ENCODE peak calls at places on chromosome 7, in ten cellular contexts. S is pancreas; G is aorta; Q is testis; I is MM.1S; D is dorsolateral prefrontal cortex; Y is CD4-positive, alpha-beta memory T cell; T is IMR-90; N is H1; O is RWPE1. F is an unnamed sample.

GRCh38 chr7:134995239-134996096 is 9.2 kb downstream of the AGBL3 start:
- DNase-seq in S (no peak), G (no peak), Q (no peak), I (peak), D (no peak), Y (peak), T (no peak), N (no peak), O (no peak), F (no peak)

GRCh38 chr7:81618400-81619014 is 151.3 kb downstream of the HGF start:
- DNase-seq in S (no peak), G (no peak), Q (no peak), I (no peak), D (no peak), Y (no peak), T (peak), N (no peak), O (peak), F (no peak)

GRCh38 chr7:158749396-158749795 is 44.8 kb upstream of the NCAPG2 start:
- DNase-seq in S (no peak), G (no peak), Q (no peak), I (no peak), D (no peak), Y (no peak), T (no peak), N (no peak), O (no peak), F (no peak)

GRCh38 chr7:151542606-151543130 is 23.0 kb upstream of the RHEB start:
- DNase-seq in S (no peak), G (no peak), Q (no peak), I (no peak), D (no peak), Y (no peak), T (no peak), N (no peak), O (no peak), F (no peak)

GRCh38 chr7:13017881-13018280 is 330.4 kb downstream of the ARL4A start:
- DNase-seq in S (no peak), G (no peak), Q (no peak), I (no peak), D (no peak), Y (no peak), T (no peak), N (no peak), O (no peak), F (no peak)

GRCh38 chr7:151927540-151927939 is 28.7 kb upstream of the GALNTL5 start:
- DNase-seq in S (no peak), G (no peak), Q (no peak), I (no peak), D (no peak), Y (no peak), T (no peak), N (no peak), O (no peak), F (no peak)

GRCh38 chr7:69246758-69247157 is 351.5 kb upstream of the AUTS2 start:
- DNase-seq in S (no peak), G (no peak), Q (peak), I (no peak), D (no peak), Y (no peak), T (no peak), N (no peak), O (no peak), F (peak)

GRCh38 chr7:69598487-69599148 is 343 bp downstream of the AUTS2 start:
- DNase-seq in S (no peak), G (no peak), Q (peak), I (no peak), D (no peak), Y (no peak), T (no peak), N (no peak), O (peak), F (no peak)

GRCh38 chr7:152925412-152926147 is 166.0 kb downstream of the ACTR3B start:
- DNase-seq in S (peak), G (no peak), Q (peak), I (no peak), D (no peak), Y (no peak), T (no peak), N (no peak), O (no peak), F (no peak)

GRCh38 chr7:13279854-13280435 is 592.5 kb downstream of the ARL4A start:
- DNase-seq in S (no peak), G (no peak), Q (no peak), I (peak), D (no peak), Y (peak), T (peak), N (no peak), O (peak), F (no peak)

GRCh38 chr7:132393789-132394261 is 182.4 kb downstream of the PLXNA4 start:
- DNase-seq in S (peak), G (no peak), Q (peak), I (no peak), D (no peak), Y (no peak), T (no peak), N (no peak), O (no peak), F (peak)

GRCh38 chr7:140562921-140563600 is 77.6 kb downstream of the DENND2A start:
- DNase-seq in S (no peak), G (no peak), Q (no peak), I (no peak), D (no peak), Y (no peak), T (peak), N (no peak), O (no peak), F (no peak)

GRCh38 chr7:76300210-76300731 is 2.2 kb upstream of the HSPB1 start:
- DNase-seq in S (peak), G (no peak), Q (no peak), I (no peak), D (no peak), Y (no peak), T (peak), N (no peak), O (peak), F (no peak)

GRCh38 chr7:47908726-47909125 is 39.5 kb downstream of the PKD1L1 start:
- DNase-seq in S (no peak), G (no peak), Q (no peak), I (no peak), D (no peak), Y (no peak), T (no peak), N (no peak), O (no peak), F (no peak)

GRCh38 chr7:43674559-43675436 is 54.5 kb downstream of the COA1 start:
- DNase-seq in S (peak), G (no peak), Q (no peak), I (no peak), D (no peak), Y (no peak), T (peak), N (no peak), O (peak), F (no peak)

GRCh38 chr7:138924551-138925225 is 56.5 kb downstream of the KIAA1549 start:
- DNase-seq in S (no peak), G (no peak), Q (no peak), I (no peak), D (no peak), Y (no peak), T (no peak), N (no peak), O (no peak), F (no peak)

GRCh38 chr7:6015917-6016652 is 7.0 kb downstream of the AIMP2 start:
- DNase-seq in S (peak), G (peak), Q (peak), I (no peak), D (no peak), Y (no peak), T (peak), N (no peak), O (peak), F (peak)

GRCh38 chr7:142945001-142945400 is 5.7 kb downstream of the LLCFC1 start:
- DNase-seq in S (no peak), G (no peak), Q (no peak), I (no peak), D (no peak), Y (no peak), T (no peak), N (no peak), O (no peak), F (no peak)

GRCh38 chr7:105461518-105461917 is 60.6 kb downstream of the PUS7 start:
- DNase-seq in S (no peak), G (no peak), Q (no peak), I (no peak), D (no peak), Y (no peak), T (peak), N (no peak), O (no peak), F (no peak)
- H3K27ac ChIP-seq in S (no peak), G (no peak), Q (no peak), I (no peak), D (no peak), Y (no peak), T (no peak), N (no peak), O (peak), F (no peak)

GRCh38 chr7:51640851-51641250 is 324.2 kb upstream of the COBL start:
- DNase-seq in S (no peak), G (no peak), Q (no peak), I (no peak), D (no peak), Y (no peak), T (no peak), N (no peak), O (no peak), F (no peak)
- H3K27ac ChIP-seq in S (no peak), G (no peak), Q (no peak), I (no peak), D (no peak), Y (no peak), T (no peak), N (no peak), O (no peak), F (no peak)

GRCh38 chr7:4606776-4607175 is 75.3 kb upstream of the FOXK1 start:
- DNase-seq in S (no peak), G (peak), Q (peak), I (no peak), D (no peak), Y (no peak), T (no peak), N (no peak), O (no peak), F (no peak)
- H3K27ac ChIP-seq in S (no peak), G (no peak), Q (no peak), I (no peak), D (no peak), Y (no peak), T (no peak), N (no peak), O (no peak), F (no peak)

GRCh38 chr7:25926891-25927625 is 224.9 kb upstream of the NFE2L3 start:
- DNase-seq in S (no peak), G (no peak), Q (no peak), I (no peak), D (no peak), Y (no peak), T (no peak), N (no peak), O (no peak), F (no peak)

GRCh38 chr7:25929448-25929847 is 222.6 kb upstream of the NFE2L3 start:
- DNase-seq in S (no peak), G (no peak), Q (no peak), I (no peak), D (no peak), Y (no peak), T (no peak), N (no peak), O (no peak), F (no peak)

GRCh38 chr7:25930492-25931048 is 221.4 kb upstream of the NFE2L3 start:
- DNase-seq in S (no peak), G (no peak), Q (no peak), I (no peak), D (no peak), Y (no peak), T (no peak), N (no peak), O (no peak), F (no peak)

GRCh38 chr7:25927626-25927978 is 224.4 kb upstream of the NFE2L3 start:
- DNase-seq in S (no peak), G (no peak), Q (no peak), I (no peak), D (no peak), Y (no peak), T (no peak), N (no peak), O (no peak), F (no peak)

DNA sequence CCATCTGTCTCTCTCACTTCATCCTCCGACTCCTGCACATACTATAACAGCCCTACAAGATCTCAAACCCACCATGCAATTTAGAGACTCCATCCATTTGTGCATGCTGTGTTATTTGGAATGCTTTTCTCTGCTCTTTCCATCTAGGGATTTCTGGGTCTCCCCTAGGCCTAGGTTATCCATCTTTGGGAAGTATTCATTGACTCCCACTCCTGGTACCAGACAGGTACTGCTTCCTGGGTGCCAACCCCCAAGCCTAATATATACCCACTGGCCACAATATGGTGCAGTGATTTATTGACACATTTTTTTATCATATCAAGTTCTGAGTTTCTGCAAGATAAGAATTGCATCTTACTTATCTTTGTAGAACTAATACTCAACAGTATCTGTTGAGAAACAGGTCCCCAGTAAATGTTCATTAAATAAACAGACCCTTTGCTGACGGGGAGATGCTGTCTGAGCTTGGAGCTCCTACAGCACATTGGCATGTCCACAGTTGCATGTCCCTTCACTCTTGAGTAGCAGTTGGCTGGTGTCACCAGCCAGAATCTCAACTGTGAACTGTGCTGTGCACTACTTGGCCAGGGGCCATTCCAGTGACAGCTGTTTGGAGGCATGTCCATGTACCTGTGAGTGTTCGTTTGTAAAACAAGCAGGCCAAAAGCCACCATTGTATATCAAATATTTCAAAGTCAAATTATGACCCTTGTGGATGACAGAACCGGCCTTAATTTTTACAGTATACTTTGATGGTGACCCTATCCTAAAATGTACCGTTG is 223.3 kb upstream of the NFE2L3 start:
- DNase-seq in S (peak), G (no peak), Q (no peak), I (no peak), D (no peak), Y (no peak), T (no peak), N (no peak), O (no peak), F (no peak)
- H3K27ac ChIP-seq in S (no peak), G (no peak), Q (no peak), I (no peak), D (no peak), Y (no peak), T (no peak), N (no peak), O (no peak), F (no peak)

DNA sequence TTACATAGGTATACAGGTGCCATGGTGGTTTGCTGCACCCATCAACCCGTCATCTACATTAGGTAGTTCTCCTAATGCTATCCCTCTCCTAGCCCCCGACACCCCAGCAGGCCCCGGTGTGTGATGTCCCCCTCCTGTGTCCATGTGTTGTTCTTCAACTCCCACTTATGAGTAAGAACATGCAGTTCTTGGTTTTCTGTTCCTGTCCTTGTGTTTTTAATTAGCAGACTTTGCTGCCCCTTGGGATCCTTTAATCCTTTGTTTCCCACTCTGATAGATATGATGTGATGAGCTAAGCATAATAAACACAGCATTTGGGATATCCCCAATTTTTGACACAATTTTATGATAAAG is 71.1 kb upstream of the PALS2 start:
- DNase-seq in S (no peak), G (no peak), Q (no peak), I (no peak), D (no peak), Y (no peak), T (no peak), N (no peak), O (no peak), F (no peak)
- H3K27ac ChIP-seq in S (no peak), G (no peak), Q (no peak), I (no peak), D (peak), Y (no peak), T (no peak), N (no peak), O (no peak), F (no peak)

F was measured in substantia nigra.